ENCODE peak calls at places on chromosome 19, in four cellular contexts. Y, U, M and D are unnamed samples.

GRCh38 chr19:44111910-44112463 is 1.2 kb upstream of the ZNF225 start:
- DNase-seq in M (peak), Y (peak), U (peak), D (peak)

GRCh38 chr19:44747739-44748425 is 626 bp upstream of the BCL3 start:
- DNase-seq in Y (no peak), U (no peak), M (peak), D (peak)

GRCh38 chr19:54001496-54001895 is 10.1 kb downstream of the CACNG6 start:
- DNase-seq in U (no peak), M (no peak), Y (no peak), D (no peak)

GRCh38 chr19:46661020-46661731 is at the start of gene DACT3:
- DNase-seq in M (peak), U (peak), Y (peak), D (peak)

GRCh38 chr19:4664642-4665041 is 5.5 kb downstream of the MYDGF start:
- DNase-seq in Y (no peak), U (no peak), M (no peak), D (no peak)

GRCh38 chr19:52570005-52570861 is at the start of gene ZNF701:
- DNase-seq in Y (peak), U (peak), M (peak), D (peak)

GRCh38 chr19:28501979-28502378 is 711.0 kb downstream of the UQCRFS1 start:
- DNase-seq in U (no peak), Y (no peak), M (no peak), D (no peak)

GRCh38 chr19:17441241-17442135 is 7.0 kb downstream of the TMEM221 start:
- DNase-seq in U (no peak), M (no peak), Y (no peak), D (peak)

GRCh38 chr19:46191972-46192371 is 37.6 kb upstream of the IGFL1 start:
- DNase-seq in M (no peak), Y (no peak), U (no peak), D (no peak)

GRCh38 chr19:5354403-5354802 is 13.8 kb upstream of the PTPRS start:
- DNase-seq in U (peak), Y (no peak), M (no peak), D (no peak)

GRCh38 chr19:45179063-45179847 is 671 bp downstream of the BLOC1S3 start:
- DNase-seq in Y (no peak), U (no peak), M (no peak), D (peak)

GRCh38 chr19:46608178-46608577 is 7.0 kb downstream of the CALM3 start:
- DNase-seq in U (no peak), Y (no peak), M (no peak), D (no peak)

GRCh38 chr19:11061951-11062350 is 27.3 kb upstream of the LDLR start:
- DNase-seq in M (no peak), U (no peak), Y (no peak), D (no peak)

GRCh38 chr19:11973020-11973810 is 8.4 kb downstream of the ZNF763 start:
- DNase-seq in U (no peak), M (no peak), Y (no peak), D (no peak)

GRCh38 chr19:17491287-17491686 is 20.2 kb upstream of the PGLS start:
- DNase-seq in Y (no peak), U (no peak), M (no peak), D (peak)

GRCh38 chr19:1657632-1658445 is 5.4 kb upstream of the TCF3 start:
- DNase-seq in U (no peak), Y (no peak), M (no peak), D (no peak)

GRCh38 chr19:10104665-10105221 is 1.4 kb upstream of the PPAN start:
- DNase-seq in Y (no peak), U (no peak), M (no peak), D (no peak)

GRCh38 chr19:29667390-29667783 is 2.1 kb downstream of the PLEKHF1 start:
- DNase-seq in Y (no peak), U (no peak), M (no peak), D (no peak)

DNA sequence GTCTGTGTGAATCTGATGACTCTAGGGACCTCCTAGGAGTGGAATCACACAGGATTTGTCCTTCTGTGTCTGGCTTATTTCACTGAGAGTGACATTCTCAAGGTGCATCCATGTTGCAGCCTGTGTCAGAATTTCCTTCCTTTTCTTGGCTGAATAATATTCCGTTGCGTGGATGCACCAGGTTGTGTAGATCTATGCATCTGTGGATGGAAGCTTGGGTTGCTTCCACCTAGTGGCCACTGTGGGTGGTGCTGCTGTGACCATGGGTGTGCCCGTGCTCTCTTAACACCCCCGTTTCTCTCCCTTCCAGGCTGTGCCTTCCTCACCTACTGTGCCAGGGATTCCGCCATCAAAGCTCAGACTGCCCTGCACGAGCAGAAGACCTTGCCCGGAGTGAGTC is 26.2 kb downstream of the CELF5 start:
- DNase-seq in Y (no peak), M (no peak), U (no peak), D (no peak)
- TF ChIP-seq CTCF in Y (peak), M (peak), U (peak), D (peak)

GRCh38 chr19:13847033-13847899 is 29.7 kb upstream of the NANOS3 start:
- DNase-seq in U (peak), M (peak), Y (peak), D (peak)
- TF ChIP-seq CTCF in U (no peak), M (no peak), Y (no peak), D (no peak)

GRCh38 chr19:57244513-57244912 is 4.1 kb downstream of the ZNF805 start:
- DNase-seq in U (no peak), M (no peak), Y (no peak), D (no peak)

GRCh38 chr19:57242821-57243220 is 2.4 kb downstream of the ZNF805 start:
- DNase-seq in M (no peak), U (no peak), Y (no peak), D (no peak)

GRCh38 chr19:57239982-57240310 is 486 bp upstream of the ZNF805 start:
- DNase-seq in U (no peak), Y (no peak), M (peak), D (no peak)

GRCh38 chr19:57241181-57241580 is 749 bp downstream of the ZNF805 start:
- DNase-seq in Y (peak), U (peak), M (peak), D (peak)

DNA sequence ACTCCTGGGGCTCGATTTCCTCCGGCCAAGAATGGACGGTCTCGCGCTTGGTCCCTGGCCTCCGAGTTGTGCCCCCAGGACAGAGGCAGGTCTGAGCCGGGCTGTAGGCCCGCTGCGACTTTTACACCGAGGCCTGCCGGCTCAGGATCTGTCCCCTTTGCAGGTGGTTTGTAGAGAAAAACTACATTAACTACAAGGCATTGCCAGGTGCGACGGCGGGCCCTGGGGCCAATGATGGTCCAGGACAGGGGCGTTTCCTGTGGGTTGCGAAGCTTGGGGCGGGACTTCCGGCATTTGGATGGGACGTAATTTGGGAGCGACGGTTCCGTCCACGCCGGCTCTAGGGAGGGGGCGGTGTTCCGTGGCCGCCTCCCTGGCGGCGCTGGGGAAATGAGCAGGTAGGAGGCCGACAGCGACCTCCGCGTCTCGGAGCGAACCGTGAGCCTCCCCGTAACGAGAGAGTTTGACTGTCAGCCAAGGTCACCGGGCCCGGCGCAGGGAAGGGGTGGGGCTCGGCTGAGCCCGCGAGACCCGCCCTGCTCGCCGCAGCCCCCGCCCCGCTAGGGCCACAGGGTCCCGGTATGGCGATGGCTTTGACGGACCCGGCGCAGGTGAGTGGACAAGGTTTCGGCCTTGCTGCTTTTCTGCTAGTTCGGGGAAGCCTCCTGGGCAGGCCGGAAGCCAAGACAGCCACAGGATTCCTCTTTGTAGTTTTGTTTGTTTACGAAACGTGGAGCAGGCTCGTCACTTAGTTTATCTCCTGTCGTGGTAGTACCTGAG is at the start of gene ZNF805:
- DNase-seq in M (peak), Y (peak), U (peak), D (peak)
- TF ChIP-seq CTCF in M (no peak), Y (no peak), U (peak), D (no peak)

DNA sequence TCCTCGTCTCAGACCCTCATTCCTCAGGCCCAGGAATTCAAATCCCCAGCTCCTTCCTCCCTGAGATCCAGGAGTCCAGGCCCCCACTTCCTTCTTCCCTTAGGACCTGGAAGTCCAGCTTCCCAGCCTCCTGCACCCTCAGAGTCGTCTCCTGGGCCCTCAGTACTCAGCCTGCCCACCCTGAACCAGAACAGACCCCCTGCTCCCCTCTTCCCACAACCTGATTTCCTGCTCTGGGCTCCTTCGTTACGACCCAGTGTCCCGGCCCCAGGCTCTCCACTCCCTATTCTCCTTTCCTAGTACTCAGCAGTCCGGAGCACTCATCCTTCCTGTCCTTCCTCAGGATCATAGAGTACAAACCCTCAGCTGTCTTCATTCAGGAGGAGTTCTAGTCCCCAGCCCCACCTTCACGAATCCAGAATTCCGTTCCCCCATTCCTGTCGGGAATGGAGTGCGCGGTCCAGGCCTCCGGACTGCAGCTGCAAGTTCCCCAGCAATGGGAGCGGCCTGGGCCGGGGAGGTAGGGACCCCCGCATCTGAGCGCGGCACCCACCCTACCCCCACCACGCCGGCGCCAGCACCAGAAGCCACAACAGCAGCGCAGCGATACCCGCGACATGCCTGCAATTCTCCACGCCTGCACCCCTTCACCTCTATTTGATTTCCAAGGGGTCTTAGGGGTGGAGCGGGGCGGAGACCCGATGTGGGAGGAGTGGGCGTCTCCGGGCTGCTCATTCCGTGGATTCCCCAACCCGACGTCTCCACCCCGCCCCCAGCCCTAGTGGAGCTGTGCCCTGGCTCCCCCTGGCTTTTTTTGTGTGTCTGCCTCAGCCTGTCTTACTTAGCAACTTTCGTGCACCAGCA is 12.7 kb downstream of the EGLN2 start:
- DNase-seq in M (no peak), U (no peak), Y (no peak), D (no peak)
- TF ChIP-seq CTCF in M (no peak), U (peak), Y (no peak), D (no peak)

GRCh38 chr19:13151605-13152355 is 1.6 kb downstream of the IER2 start:
- DNase-seq in Y (peak), U (peak), M (peak), D (peak)
- TF ChIP-seq CTCF in Y (peak), U (peak), M (no peak), D (peak)

GRCh38 chr19:38361633-38362075 is 12.7 kb upstream of the PSMD8 start:
- DNase-seq in U (peak), M (peak), Y (no peak), D (peak)
- TF ChIP-seq CTCF in U (peak), M (no peak), Y (no peak), D (peak)